ENCODE peak calls at places on chromosomes 13 and 19, in seven cellular contexts. O is colonic mucosa, A is cardiac fibroblast, V is endothelial cell, E is DMS79 treated with DMSO at 0.1 percent for 48 hours, M is HEK293T, H is ELR. Z is an unnamed sample.
A peak's percentile ranks its signal among the peaks of the same experiment; 100 is the strongest.

GRCh38 chr13:91576590-91576989 is 178.2 kb downstream of the GPC5 start:
- DNase-seq in O (peak; percentile 19), V (peak; percentile 49), E (no peak), H (no peak), M (peak; percentile 60), A (peak; percentile 1), Z (peak; percentile 4)

GRCh38 chr19:11020982-11021759 is 60.3 kb downstream of the SMARCA4 start:
- DNase-seq in A (no peak), V (no peak), M (no peak), H (no peak), E (no peak), O (no peak), Z (no peak)

GRCh38 chr19:23823952-23824389 is 65.3 kb upstream of the ZNF681 start:
- DNase-seq in V (peak; percentile 31), E (no peak), A (no peak), O (peak; percentile 33), H (peak; percentile 52), M (no peak), Z (no peak)

GRCh38 chr13:75813323-75813722 is 177.2 kb downstream of the LMO7 start:
- DNase-seq in O (no peak), V (no peak), A (no peak), H (no peak), M (no peak), E (no peak), Z (no peak)

GRCh38 chr19:10289836-10290438 is at the start of gene ICAM5:
- DNase-seq in M (peak; percentile 44), V (no peak), A (no peak), E (peak; percentile 54), O (no peak), H (peak; percentile 62), Z (peak; percentile 56)

GRCh38 chr19:11345122-11345752 is 831 bp downstream of the TMEM205 start:
- DNase-seq in O (peak; percentile 40), H (peak; percentile 30), A (no peak), V (no peak), E (peak; percentile 40), M (no peak), Z (no peak)

GRCh38 chr13:48580185-48580803 is 47.4 kb upstream of the RCBTB2 start:
- DNase-seq in O (peak; percentile 90), M (peak; percentile 49), E (peak; percentile 58), V (peak; percentile 82), A (peak; percentile 81), H (peak; percentile 79), Z (peak; percentile 78)

GRCh38 chr19:10407102-10407501 is 3.8 kb upstream of the CDC37 start:
- DNase-seq in M (no peak), A (no peak), H (no peak), V (no peak), O (no peak), E (no peak), Z (no peak)

GRCh38 chr13:44197791-44198770 is 175.5 kb upstream of the SERP2 start:
- DNase-seq in H (peak; percentile 38), M (no peak), O (no peak), A (peak; percentile 39), V (no peak), E (no peak), Z (no peak)

GRCh38 chr13:110759710-110760109 is 46.2 kb downstream of the ING1 start:
- DNase-seq in O (no peak), M (no peak), A (peak; percentile 57), E (no peak), V (no peak), H (peak; percentile 67), Z (no peak)

GRCh38 chr19:33376423-33376822 is 2.9 kb downstream of the CEBPG start:
- DNase-seq in H (peak; percentile 91), M (no peak), A (peak; percentile 86), V (no peak), E (peak; percentile 3), O (peak; percentile 95), Z (no peak)

Z was measured in nephron progenitor cell.